ENCODE peak calls at places on chromosomes 6 and 20, in four cellular contexts. D is left ventricle myocardium inferior, X is suprapubic skin, Q is dorsolateral prefrontal cortex. W is an unnamed sample. For H3K27me3, the result is how much of the 10 kb centered on the place peaks cover.

GRCh38 chr6:106069478-106069877 is 16.7 kb upstream of the PRDM1 start:
- DNase-seq in D (no peak), X (no peak), Q (no peak), W (peak)

GRCh38 chr6:53103993-53104675 is 38.9 kb downstream of the FBXO9 start:
- DNase-seq in D (no peak), X (no peak), Q (no peak), W (no peak)

GRCh38 chr6:48826884-48827701 is 636.0 kb downstream of the MMUT start:
- DNase-seq in D (no peak), X (no peak), Q (no peak), W (no peak)

GRCh38 chr6:152897807-152898399 is 84.9 kb downstream of the FBXO5 start:
- DNase-seq in D (peak), X (peak), Q (peak), W (peak)

GRCh38 chr6:42331019-42331418 is 113.4 kb upstream of the MRPS10 start:
- DNase-seq in D (no peak), X (no peak), Q (no peak), W (no peak)

GRCh38 chr20:16147221-16147620 is 426.0 kb downstream of the KIF16B start:
- DNase-seq in D (no peak), X (no peak), Q (no peak), W (no peak)

GRCh38 chr20:62732356-62732755 is 23.7 kb downstream of the NTSR1 start:
- DNase-seq in D (no peak), X (no peak), Q (no peak), W (no peak)

GRCh38 chr20:57156050-57156770 is 110.2 kb downstream of the BMP7 start:
- DNase-seq in D (no peak), X (no peak), Q (no peak), W (no peak)

GRCh38 chr6:160455484-160456213 is 107.5 kb downstream of the SLC22A3 start:
- DNase-seq in D (peak), X (peak), Q (peak), W (peak)

GRCh38 chr6:16450285-16450684 is 211.9 kb downstream of the GMPR start:
- DNase-seq in D (no peak), X (no peak), Q (no peak), W (no peak)

GRCh38 chr20:18754030-18754659 is 59.4 kb upstream of the SCP2D1 start:
- DNase-seq in D (no peak), X (no peak), Q (no peak), W (no peak)

GRCh38 chr6:53829698-53830221 is 35.0 kb downstream of the LRRC1 start:
- DNase-seq in D (no peak), X (no peak), Q (no peak), W (no peak)

DNA sequence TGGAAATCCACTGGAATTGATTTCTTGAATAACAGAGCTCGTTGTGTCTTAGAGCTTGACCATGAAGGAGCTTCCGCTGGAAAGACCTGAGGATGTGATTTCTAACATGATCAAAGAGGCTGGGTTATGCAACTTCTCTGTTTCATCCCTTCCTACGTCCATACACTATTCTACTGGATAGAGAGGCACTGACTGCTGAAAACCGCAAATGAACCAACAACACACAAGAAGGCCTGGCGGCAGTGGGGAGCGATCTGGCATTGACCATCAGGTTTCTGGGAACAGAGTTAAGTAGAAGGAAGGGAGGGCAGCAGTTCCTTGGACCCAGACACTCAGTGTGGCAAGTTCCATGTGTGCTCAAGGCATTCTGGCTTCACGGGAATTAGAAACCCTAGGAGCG is 13.3 kb downstream of the LRRN4 start:
- DNase-seq in D (no peak), X (no peak), Q (no peak), W (no peak)
- H3K4me3 ChIP-seq in D (no peak), X (no peak), Q (no peak), W (no peak)

GRCh38 chr20:43187476-43188233 is 2.1 kb downstream of the PTPRT start:
- DNase-seq in D (peak), X (peak), Q (peak), W (peak)
- H3K27me3 ChIP-seq in D (half or more), X (half or more), Q (under half), W (under half)

GRCh38 chr6:132734694-132735236 is 20.9 kb upstream of the VNN1 start:
- DNase-seq in D (no peak), X (no peak), Q (no peak), W (no peak)
- TF ChIP-seq CTCF in D (no peak), X (no peak), Q (no peak), W (no peak)

DNA sequence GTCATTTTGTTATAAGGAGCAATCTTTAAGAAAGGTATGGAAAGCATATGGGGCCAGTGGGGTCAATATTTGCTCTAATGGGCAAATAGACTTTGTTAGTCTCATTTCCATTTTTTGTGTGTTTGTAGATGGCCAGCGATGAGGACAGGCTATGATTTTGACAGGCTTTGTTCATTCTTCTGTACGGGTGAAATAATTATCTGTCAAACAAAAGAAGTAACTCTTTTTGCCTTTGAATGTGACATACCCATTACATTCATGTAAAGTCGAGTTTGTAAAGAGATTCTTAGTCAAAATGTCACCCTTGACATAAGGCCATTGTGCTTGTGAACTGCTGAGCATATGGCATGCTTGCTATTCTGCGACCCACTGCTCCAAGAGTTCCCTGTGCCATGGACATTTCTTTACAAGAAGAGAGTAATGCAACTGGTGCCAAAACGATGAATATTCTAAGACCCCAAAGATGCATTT is 38.1 kb upstream of the JAG1 start:
- DNase-seq in D (no peak), X (no peak), Q (no peak), W (no peak)
- H3K4me3 ChIP-seq in D (no peak), X (no peak), Q (no peak), W (no peak)

GRCh38 chr20:46621492-46621891 is 29.8 kb downstream of the SLC13A3 start:
- DNase-seq in D (no peak), X (no peak), Q (no peak), W (no peak)
- H3K27me3 ChIP-seq in D (under half), X (under half), Q (under half), W (under half)

DNA sequence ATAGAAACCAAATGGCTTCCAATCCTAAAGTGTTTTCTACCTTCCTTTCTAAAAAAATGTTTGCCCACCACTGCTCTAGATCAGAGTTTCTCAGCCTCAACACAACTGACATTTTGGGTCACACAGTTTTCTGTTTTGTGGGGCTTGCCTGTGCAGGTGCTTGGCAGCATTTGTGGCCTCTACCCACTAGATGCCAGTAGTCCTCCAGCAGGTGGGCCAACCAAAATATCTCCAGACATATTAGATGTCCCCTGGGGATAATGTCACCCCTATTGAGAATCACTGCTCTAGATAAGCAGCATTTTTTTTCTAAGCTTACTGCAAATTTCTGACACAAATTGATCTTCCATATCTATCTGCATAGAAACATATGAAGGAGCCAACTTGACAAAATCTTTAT is 26.3 kb upstream of the EPM2A start:
- DNase-seq in D (no peak), X (no peak), Q (no peak), W (no peak)
- TF ChIP-seq CTCF in D (peak), X (no peak), Q (no peak), W (no peak)

DNA sequence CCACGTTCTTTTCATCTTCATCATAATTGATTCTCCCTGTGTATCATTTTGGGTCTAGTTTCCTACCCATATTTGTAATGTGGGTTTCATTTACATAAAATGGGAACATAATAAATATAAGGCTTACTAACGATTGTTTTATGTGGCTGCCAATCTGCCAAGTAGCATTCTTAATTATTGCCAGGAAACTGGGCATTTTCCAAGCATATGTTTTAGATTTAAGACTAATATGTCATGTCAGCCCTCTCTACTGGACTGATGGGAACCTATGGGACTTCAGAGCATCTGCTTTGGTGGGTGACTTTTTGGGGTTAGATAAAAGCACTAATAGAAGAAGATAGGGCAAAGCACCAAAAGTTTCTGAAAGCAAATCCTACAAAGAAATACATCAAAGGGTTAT is 157.5 kb downstream of the TBX18 start:
- DNase-seq in D (no peak), X (no peak), Q (no peak), W (no peak)
- H3K4me3 ChIP-seq in D (no peak), X (no peak), Q (no peak), W (no peak)

DNA sequence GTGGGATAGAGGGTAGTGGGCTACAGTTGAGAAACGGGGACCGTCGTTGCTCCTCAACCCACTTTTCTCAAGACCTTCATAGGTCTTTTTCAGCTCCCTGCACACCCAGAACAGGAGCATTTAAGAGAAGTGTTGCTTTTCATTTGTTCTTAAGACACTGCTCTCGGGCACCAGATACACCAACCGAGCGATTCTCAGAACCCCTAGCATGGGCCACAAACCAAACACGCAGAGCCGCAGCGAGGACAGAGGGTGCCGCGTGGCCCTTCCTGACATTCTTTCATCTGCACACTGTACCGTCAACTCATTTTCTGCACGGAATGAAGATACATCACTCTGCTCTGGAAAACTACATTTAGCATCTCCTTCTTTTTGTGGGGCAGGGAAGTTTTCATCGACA is 70.3 kb upstream of the MLN start:
- DNase-seq in D (no peak), X (no peak), Q (no peak), W (no peak)
- H3K27me3 ChIP-seq in D (half or more), X (under half), Q (under half), W (under half)

W was measured in prostate gland.